ENCODE peak calls at places on chromosomes 13 and 19, in five cellular contexts. One of them, this sample, is unnamed.

GRCh38 chr13:85498774-85499173 is 300.4 kb downstream of the SLITRK6 start:
- ATAC-seq in upper lobe of left lung: no peak
- ATAC-seq in GM12878: no peak
- ATAC-seq in K562: no peak
- ATAC-seq in HepG2: no peak
- ATAC-seq in this sample: no peak

GRCh38 chr13:98537740-98538139 is 39.2 kb downstream of the STK24 start:
- ATAC-seq in GM12878: no peak
- ATAC-seq in K562: no peak
- ATAC-seq in HepG2: no peak
- ATAC-seq in upper lobe of left lung: no peak
- ATAC-seq in this sample: no peak

GRCh38 chr13:58906329-58907007 is 1257.3 kb downstream of the DIAPH3 start:
- ATAC-seq in K562: no peak
- ATAC-seq in upper lobe of left lung: no peak
- ATAC-seq in GM12878: no peak
- ATAC-seq in HepG2: no peak
- ATAC-seq in this sample: no peak

GRCh38 chr19:37914908-37915307 is 7.9 kb downstream of the SIPA1L3 start:
- ATAC-seq in upper lobe of left lung: no peak
- ATAC-seq in K562: no peak
- ATAC-seq in HepG2: no peak
- ATAC-seq in GM12878: peak
- ATAC-seq in this sample: no peak

GRCh38 chr13:76928456-76928855 is 19.9 kb upstream of the ACOD1 start:
- ATAC-seq in upper lobe of left lung: no peak
- ATAC-seq in GM12878: peak
- ATAC-seq in K562: no peak
- ATAC-seq in HepG2: no peak
- ATAC-seq in this sample: no peak

GRCh38 chr13:100707818-100708740 is 33.5 kb upstream of the TMTC4 start:
- ATAC-seq in upper lobe of left lung: no peak
- ATAC-seq in K562: peak
- ATAC-seq in GM12878: no peak
- ATAC-seq in HepG2: no peak
- ATAC-seq in this sample: no peak

GRCh38 chr19:5403968-5404640 is 51.1 kb upstream of the ZNRF4 start:
- ATAC-seq in upper lobe of left lung: peak
- ATAC-seq in K562: peak
- ATAC-seq in GM12878: peak
- ATAC-seq in HepG2: peak
- ATAC-seq in this sample: no peak

GRCh38 chr19:43575955-43576451 is 402 bp downstream of the PINLYP start:
- ATAC-seq in HepG2: no peak
- ATAC-seq in GM12878: peak
- ATAC-seq in K562: no peak
- ATAC-seq in upper lobe of left lung: no peak
- ATAC-seq in this sample: peak

GRCh38 chr19:47309608-47310007 is at the start of gene C5AR1:
- ATAC-seq in K562: peak
- ATAC-seq in HepG2: peak
- ATAC-seq in upper lobe of left lung: peak
- ATAC-seq in GM12878: peak
- ATAC-seq in this sample: peak

GRCh38 chr19:572891-573825 is 762 bp downstream of the BSG start:
- ATAC-seq in HepG2: peak
- ATAC-seq in K562: peak
- ATAC-seq in upper lobe of left lung: peak
- ATAC-seq in GM12878: peak
- ATAC-seq in this sample: peak

GRCh38 chr19:18440936-18441803 is 3.2 kb upstream of the ISYNA1 start:
- ATAC-seq in HepG2: peak
- ATAC-seq in K562: no peak
- ATAC-seq in upper lobe of left lung: no peak
- ATAC-seq in GM12878: no peak
- ATAC-seq in this sample: no peak

GRCh38 chr19:31185261-31185660 is 164.0 kb downstream of the TSHZ3 start:
- ATAC-seq in HepG2: no peak
- ATAC-seq in upper lobe of left lung: no peak
- ATAC-seq in K562: no peak
- ATAC-seq in GM12878: no peak
- ATAC-seq in this sample: no peak

GRCh38 chr19:38686530-38686888 is 39.1 kb downstream of the ACTN4 start:
- ATAC-seq in GM12878: peak
- ATAC-seq in K562: peak
- ATAC-seq in HepG2: peak
- ATAC-seq in upper lobe of left lung: no peak
- ATAC-seq in this sample: no peak

GRCh38 chr13:28181413-28181812 is 43.1 kb downstream of the PAN3 start:
- ATAC-seq in HepG2: no peak
- ATAC-seq in K562: no peak
- ATAC-seq in upper lobe of left lung: no peak
- ATAC-seq in GM12878: no peak
- ATAC-seq in this sample: no peak

GRCh38 chr19:39428309-39429112 is 7.2 kb downstream of the RPS16 start:
- ATAC-seq in HepG2: peak
- ATAC-seq in GM12878: no peak
- ATAC-seq in upper lobe of left lung: peak
- ATAC-seq in K562: no peak
- ATAC-seq in this sample: peak

GRCh38 chr13:32212420-32212819 is 102.7 kb downstream of the ZAR1L start:
- ATAC-seq in upper lobe of left lung: peak
- ATAC-seq in HepG2: no peak
- ATAC-seq in K562: no peak
- ATAC-seq in GM12878: no peak
- ATAC-seq in this sample: peak

GRCh38 chr13:40124648-40125045 is 469.2 kb downstream of the COG6 start:
- ATAC-seq in GM12878: no peak
- ATAC-seq in HepG2: no peak
- ATAC-seq in K562: no peak
- ATAC-seq in upper lobe of left lung: no peak
- ATAC-seq in this sample: no peak
- TF ChIP-seq EP300 in GM12878: no peak
- TF ChIP-seq EP300 in HepG2: no peak
- TF ChIP-seq EP300 in K562: no peak
- TF ChIP-seq EP300 in upper lobe of left lung: no peak
- TF ChIP-seq EP300 in this sample: no peak

GRCh38 chr13:33606692-33607091 is 211.3 kb upstream of the RFC3 start:
- ATAC-seq in upper lobe of left lung: no peak
- ATAC-seq in GM12878: no peak
- ATAC-seq in HepG2: no peak
- ATAC-seq in K562: no peak
- ATAC-seq in this sample: no peak
- TF ChIP-seq CTCF in upper lobe of left lung: no peak
- TF ChIP-seq CTCF in GM12878: no peak
- TF ChIP-seq CTCF in HepG2: peak
- TF ChIP-seq CTCF in K562: no peak
- TF ChIP-seq CTCF in this sample: no peak

GRCh38 chr13:110455941-110456340 is 105.6 kb downstream of the RAB20 start:
- ATAC-seq in upper lobe of left lung: peak
- ATAC-seq in K562: peak
- ATAC-seq in GM12878: peak
- ATAC-seq in HepG2: peak
- ATAC-seq in this sample: peak
- TF ChIP-seq POLR2AphosphoS5 in upper lobe of left lung: no peak
- TF ChIP-seq POLR2AphosphoS5 in K562: no peak
- TF ChIP-seq POLR2AphosphoS5 in GM12878: no peak
- TF ChIP-seq POLR2AphosphoS5 in HepG2: no peak
- TF ChIP-seq POLR2AphosphoS5 in this sample: peak

DNA sequence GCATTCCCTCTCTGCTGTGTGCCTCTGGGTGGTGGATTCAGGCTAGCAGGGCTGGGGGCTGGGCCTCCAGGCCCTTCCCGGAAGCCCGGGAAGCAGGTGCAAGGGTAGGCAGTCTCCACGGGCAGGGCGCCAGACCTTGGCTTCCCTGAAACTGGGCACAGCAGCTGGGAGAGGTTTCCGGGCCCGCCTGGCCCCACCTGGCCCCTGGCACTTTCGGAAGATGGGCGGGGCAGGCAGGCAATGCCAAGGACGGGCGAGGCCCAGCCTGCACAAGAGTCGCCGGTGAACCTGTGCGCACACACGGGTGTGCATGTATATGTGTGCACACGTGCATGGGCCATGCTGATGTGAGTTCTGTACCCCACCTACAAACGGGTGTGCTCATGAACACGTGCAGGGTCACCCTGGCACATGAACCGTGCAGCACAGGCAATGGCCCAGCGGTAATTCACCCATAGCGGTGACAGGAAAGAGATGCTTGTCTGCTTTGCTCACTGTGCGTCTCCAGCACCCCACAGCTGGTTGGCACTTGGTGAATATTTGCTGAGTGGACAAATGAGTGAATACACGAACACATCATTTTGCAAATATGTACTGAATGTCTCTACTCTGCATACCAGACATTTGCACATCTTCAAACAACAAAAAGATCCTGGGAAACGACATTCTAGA is 15.3 kb downstream of the GADD45B start:
- ATAC-seq in GM12878: no peak
- ATAC-seq in K562: no peak
- ATAC-seq in upper lobe of left lung: no peak
- ATAC-seq in HepG2: no peak
- ATAC-seq in this sample: no peak
- TF ChIP-seq EP300 in GM12878: no peak
- TF ChIP-seq EP300 in K562: no peak
- TF ChIP-seq EP300 in upper lobe of left lung: peak
- TF ChIP-seq EP300 in HepG2: no peak
- TF ChIP-seq EP300 in this sample: no peak

DNA sequence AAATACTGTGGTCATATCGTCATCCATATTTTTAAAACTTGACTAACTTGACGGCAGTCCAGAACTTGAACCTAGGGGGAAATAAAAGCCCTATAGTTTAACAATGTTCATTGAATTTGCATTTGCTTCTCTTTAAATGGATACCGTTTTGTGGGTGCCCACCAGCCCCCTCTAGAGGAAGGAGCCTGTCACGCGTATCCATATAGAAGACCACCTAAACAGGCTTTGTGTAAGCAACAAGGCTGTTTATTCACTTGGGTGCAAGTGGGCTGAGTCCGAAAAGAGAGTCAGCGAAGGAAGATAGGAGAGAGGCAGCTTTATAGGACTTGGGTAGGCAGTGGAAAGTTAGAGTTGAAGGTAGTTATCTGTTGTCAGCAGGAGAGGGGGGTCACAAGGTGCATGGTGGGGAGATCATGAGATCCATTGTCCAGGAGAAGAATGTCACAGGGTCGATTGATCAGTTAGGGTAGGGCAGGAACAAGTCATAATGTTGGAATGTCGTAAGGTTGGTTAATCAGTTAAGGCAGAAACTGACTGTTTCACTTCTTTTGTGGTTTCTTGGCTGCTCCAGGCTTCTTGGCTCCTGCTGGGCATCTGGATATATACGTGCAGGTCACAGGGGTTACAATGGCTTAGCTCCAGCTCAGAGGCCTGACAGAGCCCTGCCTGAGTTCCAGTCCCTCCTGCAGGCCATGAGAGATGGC is 42.5 kb upstream of the ANKRD10 start:
- ATAC-seq in GM12878: no peak
- ATAC-seq in HepG2: no peak
- ATAC-seq in K562: no peak
- ATAC-seq in upper lobe of left lung: no peak
- ATAC-seq in this sample: no peak
- TF ChIP-seq CTCF in GM12878: no peak
- TF ChIP-seq CTCF in HepG2: no peak
- TF ChIP-seq CTCF in K562: no peak
- TF ChIP-seq CTCF in upper lobe of left lung: no peak
- TF ChIP-seq CTCF in this sample: no peak